ENCODE peak calls at places on chromosomes 11 and 22, in five cellular contexts. F is transverse colon, Q is psoas muscle, K is left ventricle myocardium inferior, T is uterus. A is an unnamed sample. For H3K36me3 and H3K4me1, the result is how much of the 10 kb centered on the place peaks cover.

GRCh38 chr22:37177221-37177620 is 10.8 kb downstream of the C1QTNF6 start:
- DNase-seq in F (no peak), T (no peak), K (no peak), Q (no peak), A (no peak)

GRCh38 chr22:39514373-39514973 is 5.9 kb upstream of the ATF4 start:
- DNase-seq in T (peak), Q (peak), K (peak), F (peak), A (no peak)

GRCh38 chr22:31347251-31348008 is 1.3 kb upstream of the PATZ1 start:
- DNase-seq in K (peak), T (peak), Q (peak), F (peak), A (peak)

GRCh38 chr11:34860034-34860433 is 56.1 kb downstream of the APIP start:
- DNase-seq in Q (peak), F (no peak), K (no peak), T (no peak), A (no peak)

GRCh38 chr11:117096140-117096972 is 1.9 kb downstream of the SIK3 start:
- DNase-seq in Q (no peak), F (peak), K (no peak), T (no peak), A (no peak)

GRCh38 chr22:43007519-43008102 is 7.3 kb downstream of the PACSIN2 start:
- DNase-seq in T (no peak), F (peak), K (no peak), Q (no peak), A (no peak)

GRCh38 chr11:65695459-65696241 is 16.4 kb upstream of the KAT5 start:
- DNase-seq in Q (no peak), K (no peak), F (peak), T (no peak), A (peak)

GRCh38 chr11:128627666-128628342 is 40.4 kb upstream of the ETS1 start:
- DNase-seq in F (no peak), K (no peak), T (no peak), Q (no peak), A (no peak)

GRCh38 chr22:35812600-35812999 is 94.9 kb downstream of the APOL5 start:
- DNase-seq in K (no peak), F (no peak), Q (no peak), T (no peak), A (no peak)

GRCh38 chr11:45646275-45646970 is 19.0 kb downstream of the CHST1 start:
- DNase-seq in T (no peak), Q (no peak), K (no peak), F (no peak), A (no peak)

GRCh38 chr22:24429411-24430365 is 2.3 kb downstream of the ADORA2A start:
- DNase-seq in T (no peak), Q (no peak), K (peak), F (no peak), A (no peak)

GRCh38 chr11:118272001-118272400 is 7.9 kb upstream of the MPZL2 start:
- DNase-seq in F (no peak), Q (no peak), K (no peak), T (no peak), A (no peak)

GRCh38 chr22:23675502-23676415 is 15.1 kb upstream of the RGL4 start:
- DNase-seq in Q (no peak), T (no peak), F (peak), K (no peak), A (no peak)

GRCh38 chr22:38796262-38796957 is 2.5 kb upstream of the DNAL4 start:
- DNase-seq in K (no peak), Q (no peak), F (no peak), T (no peak), A (no peak)

GRCh38 chr11:66693356-66694055 is 15.8 kb upstream of the RBM4B start:
- DNase-seq in T (no peak), K (no peak), F (no peak), Q (no peak), A (no peak)

GRCh38 chr11:1573847-1574255 is 1.8 kb upstream of the DUSP8 start:
- DNase-seq in T (peak), Q (no peak), K (no peak), F (peak), A (peak)
- H3K4me3 ChIP-seq in T (no peak), Q (peak), K (peak), F (peak), A (peak)

DNA sequence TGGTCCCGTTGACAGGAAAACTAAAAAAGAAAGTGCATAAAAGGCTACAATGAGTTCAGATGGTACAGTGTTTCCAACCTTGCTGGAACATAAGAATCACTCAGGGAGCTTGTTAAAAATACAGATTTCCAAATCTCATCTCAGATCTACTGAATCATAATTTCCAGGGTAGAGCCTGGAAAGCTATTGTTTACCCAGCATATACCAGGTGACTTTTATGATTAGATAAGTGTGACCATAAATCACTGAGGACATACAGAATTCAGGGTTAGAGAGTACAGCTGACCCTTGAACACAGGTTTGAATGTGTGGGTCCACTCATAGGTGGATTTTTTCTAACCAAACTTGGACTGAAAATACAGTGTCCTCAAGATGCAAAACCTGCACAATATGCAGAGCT is 11.9 kb downstream of the SAAL1 start:
- DNase-seq in Q (no peak), F (no peak), K (no peak), T (no peak), A (no peak)
- H3K36me3 ChIP-seq in Q (under half), F (under half), K (half or more), T (under half), A (under half)

DNA sequence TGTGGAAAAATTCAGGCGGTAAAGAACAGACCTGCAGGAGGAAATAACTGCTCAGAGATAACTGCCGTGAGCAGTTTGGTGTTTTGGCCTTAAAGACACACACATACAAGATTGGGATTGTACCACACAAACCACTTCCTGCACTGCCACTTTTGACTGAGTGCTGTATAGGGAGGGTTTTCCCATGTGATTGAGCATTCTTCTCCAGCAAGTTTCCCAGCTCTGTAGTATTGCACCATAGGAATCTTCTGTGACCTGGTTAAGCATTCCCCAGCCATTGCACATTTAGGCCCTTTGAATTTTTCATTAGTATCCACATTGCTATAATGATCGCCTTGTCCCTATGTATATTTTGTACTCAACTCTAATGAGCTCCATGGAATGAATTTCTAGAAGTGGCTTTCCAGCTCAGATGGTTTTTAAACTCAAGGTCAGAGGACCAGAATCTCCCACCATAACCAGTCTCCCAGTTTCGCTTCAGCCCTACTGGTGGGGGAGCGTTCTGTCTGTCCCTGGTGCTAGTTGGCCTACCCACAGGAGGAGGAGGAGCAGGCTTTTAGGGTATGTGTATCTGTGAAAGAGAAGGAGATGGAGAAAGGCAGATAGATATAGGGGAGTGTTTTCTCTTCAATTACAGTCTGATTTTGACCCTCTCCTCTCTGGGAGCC is 9.3 kb downstream of the CD82 start:
- DNase-seq in F (no peak), T (no peak), K (no peak), Q (no peak), A (no peak)
- H3K4me1 ChIP-seq in F (under half), T (under half), K (half or more), Q (under half), A (under half)

DNA sequence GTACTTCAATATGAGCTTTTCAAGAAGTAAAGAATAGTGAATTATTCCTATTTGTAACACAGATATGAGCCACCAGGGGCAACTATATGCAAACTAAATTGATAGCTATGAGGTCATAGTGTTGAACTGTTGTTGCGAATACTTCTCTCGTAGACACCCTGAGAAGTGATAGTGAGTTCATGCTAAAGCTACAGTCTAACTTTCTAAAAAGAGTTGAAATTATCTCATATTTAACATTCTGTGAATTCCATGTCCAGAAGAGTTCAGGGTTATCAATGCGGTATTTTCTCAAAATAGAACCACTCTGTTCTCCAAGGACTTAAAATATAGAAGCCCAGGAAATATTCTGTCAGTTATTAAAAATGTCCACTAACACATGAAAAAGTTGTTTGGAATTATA is 185.4 kb downstream of the AASDHPPT start:
- DNase-seq in T (no peak), Q (no peak), K (no peak), F (no peak), A (no peak)
- H3K4me3 ChIP-seq in T (no peak), Q (no peak), K (no peak), F (no peak), A (no peak)